ENCODE peak calls at places on chromosomes 3 and 15, in eight cellular contexts. O is stomach, S is esophagus muscularis mucosa, U is sigmoid colon, C is transverse colon, G is H1, J is upper lobe of left lung, Q is GM23338. H is an unnamed sample.

GRCh38 chr3:101069796-101070195 is 76.6 kb upstream of the ABI3BP start:
- DNase-seq in O (no peak), S (no peak), U (no peak), C (no peak), G (no peak), J (no peak), Q (no peak), H (no peak)

GRCh38 chr3:171028025-171028778 is 1.7 kb upstream of the SLC2A2 start:
- DNase-seq in O (peak), S (no peak), U (peak), C (peak), G (peak), J (peak), Q (peak), H (no peak)

GRCh38 chr3:171365489-171365888 is 94.7 kb downstream of the TNIK start:
- DNase-seq in O (no peak), S (no peak), U (no peak), C (no peak), G (no peak), J (no peak), Q (no peak), H (no peak)

GRCh38 chr15:78565097-78565950 is at the start of gene CHRNA5:
- DNase-seq in O (peak), S (peak), U (peak), C (peak), G (peak), J (peak), Q (peak), H (peak)

GRCh38 chr15:57298843-57299550 is 77.3 kb upstream of the CGNL1 start:
- DNase-seq in O (no peak), S (no peak), U (no peak), C (no peak), G (peak), J (no peak), Q (no peak), H (no peak)

GRCh38 chr3:81395739-81396138 is 365.7 kb downstream of the GBE1 start:
- DNase-seq in O (no peak), S (no peak), U (no peak), C (no peak), G (no peak), J (no peak), Q (peak), H (no peak)

GRCh38 chr3:163556804-163557203 is 1521.5 kb downstream of the SI start:
- DNase-seq in O (no peak), S (no peak), U (no peak), C (no peak), G (no peak), J (no peak), Q (no peak), H (no peak)

GRCh38 chr15:85831415-85832113 is 36.8 kb upstream of the KLHL25 start:
- DNase-seq in O (peak), S (no peak), U (peak), C (peak), G (peak), J (peak), Q (peak), H (no peak)

GRCh38 chr15:88563638-88564037 is 17.2 kb upstream of the DET1 start:
- DNase-seq in O (no peak), S (no peak), U (no peak), C (no peak), G (no peak), J (no peak), Q (no peak), H (no peak)

GRCh38 chr3:73707772-73708171 is 83.0 kb upstream of the PDZRN3 start:
- DNase-seq in O (no peak), S (no peak), U (no peak), C (no peak), G (no peak), J (no peak), Q (no peak), H (no peak)

GRCh38 chr3:50815844-50816243 is 141.1 kb downstream of the DOCK3 start:
- DNase-seq in O (no peak), S (no peak), U (no peak), C (no peak), G (no peak), J (no peak), Q (no peak), H (no peak)

DNA sequence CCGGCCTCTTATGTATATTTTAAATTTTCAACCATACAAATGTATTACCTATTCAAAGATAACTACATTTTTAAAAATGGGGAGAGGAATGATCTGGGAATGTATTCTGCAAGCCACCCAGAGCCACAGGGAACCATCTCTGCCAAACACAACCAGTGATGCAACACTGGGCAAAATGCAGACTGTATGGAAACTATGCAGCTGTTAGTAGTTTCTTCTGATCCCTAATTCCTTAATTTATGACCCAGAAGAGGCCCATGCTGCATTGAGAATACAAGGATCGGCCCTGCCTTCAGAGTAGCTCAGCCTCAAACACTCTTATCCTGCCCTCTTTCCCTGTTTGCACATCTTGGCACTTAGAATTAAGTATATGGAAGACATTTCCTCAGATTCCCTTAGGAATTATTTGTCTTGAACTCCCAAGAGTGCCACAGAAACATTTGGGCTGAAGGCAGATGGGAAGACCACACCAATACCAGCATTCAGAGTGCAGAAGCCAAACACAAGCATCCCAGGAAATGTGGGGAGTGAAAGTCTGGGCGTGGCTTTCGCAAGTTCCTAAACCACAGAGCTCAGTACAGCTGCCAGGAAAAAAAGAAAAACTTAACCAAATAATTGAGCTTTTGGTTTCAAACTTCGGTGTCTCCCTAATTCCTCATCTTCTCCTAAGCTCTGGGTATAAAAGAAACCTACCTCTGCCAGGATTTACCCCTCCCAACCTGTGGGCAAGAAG is 5.3 kb downstream of the SNUPN start:
- DNase-seq in O (peak), S (no peak), U (peak), C (peak), G (no peak), J (peak), Q (no peak), H (no peak)
- TF ChIP-seq POLR2AphosphoS5 in O (no peak), S (no peak), U (no peak), C (no peak), G (no peak), J (no peak), Q (no peak), H (no peak)

GRCh38 chr15:66952756-66953522 is 112.5 kb upstream of the SMAD3 start:
- DNase-seq in O (no peak), S (no peak), U (no peak), C (no peak), G (no peak), J (no peak), Q (no peak), H (no peak)

GRCh38 chr15:66953523-66954229 is 111.7 kb upstream of the SMAD3 start:
- DNase-seq in O (no peak), S (no peak), U (no peak), C (no peak), G (no peak), J (no peak), Q (no peak), H (no peak)

GRCh38 chr15:66950114-66950513 is 115.3 kb upstream of the SMAD3 start:
- DNase-seq in O (no peak), S (no peak), U (no peak), C (no peak), G (no peak), J (no peak), Q (no peak), H (no peak)

GRCh38 chr15:66951976-66952375 is 113.4 kb upstream of the SMAD3 start:
- DNase-seq in O (no peak), S (no peak), U (no peak), C (no peak), G (no peak), J (no peak), Q (no peak), H (no peak)

DNA sequence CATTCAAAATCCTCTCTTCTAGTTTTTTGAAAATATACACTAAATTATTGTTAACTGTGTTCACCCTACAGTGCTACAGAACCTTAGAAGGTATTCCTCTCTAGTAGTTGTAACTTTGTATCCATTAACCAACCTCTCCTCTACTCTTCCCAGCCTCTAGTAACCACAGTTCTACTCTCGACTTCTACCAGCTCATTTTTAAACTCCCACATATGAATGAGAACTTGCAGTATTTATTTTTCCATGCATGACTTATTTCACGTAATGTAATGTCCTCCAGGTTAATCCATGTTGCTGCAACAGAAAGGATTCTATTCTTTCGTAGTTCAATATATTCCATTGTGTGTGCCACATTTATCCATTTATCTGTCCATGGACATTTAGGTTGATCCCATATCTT is 113.9 kb upstream of the SMAD3 start:
- DNase-seq in O (no peak), S (no peak), U (no peak), C (no peak), G (no peak), J (no peak), Q (no peak), H (no peak)
- H3K27ac ChIP-seq in O (no peak), S (no peak), U (no peak), C (no peak), G (no peak), J (no peak), Q (no peak), H (no peak)

GRCh38 chr3:5972586-5972985 is 785.1 kb downstream of the EDEM1 start:
- DNase-seq in O (no peak), S (no peak), U (no peak), C (no peak), G (no peak), J (no peak), Q (no peak), H (no peak)
- TF ChIP-seq POLR2AphosphoS5 in O (no peak), S (no peak), U (no peak), C (no peak), G (no peak), J (no peak), Q (no peak), H (no peak)

GRCh38 chr3:40764722-40765121 is 240.0 kb downstream of the ZNF621 start:
- DNase-seq in O (no peak), S (no peak), U (no peak), C (no peak), G (no peak), J (no peak), Q (no peak), H (no peak)
- H3K27ac ChIP-seq in O (no peak), S (no peak), U (no peak), C (no peak), G (no peak), J (no peak), Q (no peak), H (no peak)

DNA sequence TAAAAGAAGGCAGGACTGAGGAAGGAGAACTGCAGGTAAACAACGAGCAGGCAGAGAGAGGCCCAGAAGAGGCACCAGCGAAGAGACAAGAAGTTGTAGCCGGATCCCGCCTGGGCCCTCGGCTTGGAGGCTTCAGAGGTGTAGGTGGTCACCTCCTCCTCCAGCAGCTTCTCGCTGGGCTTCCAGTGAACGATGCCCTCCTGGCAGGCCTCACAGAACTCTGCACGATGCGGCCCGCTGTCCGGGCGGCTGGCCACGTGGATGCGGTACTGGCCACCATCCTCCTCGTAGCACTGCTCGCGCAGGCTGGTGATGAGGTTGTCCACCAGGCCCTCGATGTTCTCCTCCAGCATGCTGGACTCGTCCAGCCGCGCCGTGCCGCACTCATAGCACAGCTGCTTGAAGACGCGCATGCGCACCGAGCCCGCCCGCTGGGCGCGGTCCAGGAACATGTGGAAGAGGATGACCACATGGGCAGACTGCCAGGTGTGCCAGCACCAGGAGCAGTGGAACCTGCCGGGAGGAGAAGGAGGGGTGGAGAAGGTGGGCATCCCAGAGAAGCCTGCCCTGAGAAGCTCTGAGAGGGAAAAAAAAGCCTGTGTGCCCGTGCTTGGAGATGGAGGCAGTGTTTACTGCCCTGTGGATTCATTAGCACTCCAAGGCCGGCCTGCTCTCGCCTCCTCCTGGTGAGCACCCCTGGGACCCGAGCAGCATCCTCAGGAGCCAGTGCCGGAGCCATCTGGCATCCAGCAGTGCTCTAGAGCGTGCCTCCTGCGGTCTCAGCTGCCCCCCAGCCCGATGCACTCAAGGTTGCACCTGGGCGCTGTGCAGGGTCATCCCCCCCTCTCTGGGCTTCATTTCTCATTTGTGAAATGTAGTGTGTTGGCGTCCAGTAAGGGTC is 3.6 kb downstream of the RTP2 start:
- DNase-seq in O (no peak), S (no peak), U (no peak), C (no peak), G (no peak), J (no peak), Q (no peak), H (no peak)
- TF ChIP-seq POLR2AphosphoS5 in O (no peak), S (no peak), U (no peak), C (no peak), G (no peak), J (no peak), Q (no peak), H (no peak)

DNA sequence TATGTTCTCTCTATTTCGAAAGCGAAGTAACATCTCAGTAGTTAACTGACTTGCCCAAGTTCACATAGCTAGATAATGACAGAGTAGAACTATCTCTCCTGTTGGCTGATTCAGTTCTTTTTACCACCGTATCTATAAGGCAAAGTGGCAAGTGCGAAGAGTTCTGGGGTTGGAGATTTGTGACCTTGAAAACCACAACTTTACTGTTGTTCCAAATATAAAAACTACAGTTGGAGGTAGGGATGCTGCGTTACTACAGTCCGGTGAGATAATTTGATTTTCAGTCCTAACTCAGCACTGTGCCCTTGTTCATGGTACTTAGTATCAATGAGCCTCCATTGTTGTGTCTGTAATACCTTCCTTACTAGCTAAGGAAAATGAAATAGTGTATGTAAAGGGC is 71.2 kb upstream of the GOLGA8B start:
- DNase-seq in O (no peak), S (no peak), U (no peak), C (no peak), G (no peak), J (no peak), Q (no peak), H (no peak)
- H3K27ac ChIP-seq in O (no peak), S (no peak), U (no peak), C (no peak), G (no peak), J (no peak), Q (no peak), H (no peak)

DNA sequence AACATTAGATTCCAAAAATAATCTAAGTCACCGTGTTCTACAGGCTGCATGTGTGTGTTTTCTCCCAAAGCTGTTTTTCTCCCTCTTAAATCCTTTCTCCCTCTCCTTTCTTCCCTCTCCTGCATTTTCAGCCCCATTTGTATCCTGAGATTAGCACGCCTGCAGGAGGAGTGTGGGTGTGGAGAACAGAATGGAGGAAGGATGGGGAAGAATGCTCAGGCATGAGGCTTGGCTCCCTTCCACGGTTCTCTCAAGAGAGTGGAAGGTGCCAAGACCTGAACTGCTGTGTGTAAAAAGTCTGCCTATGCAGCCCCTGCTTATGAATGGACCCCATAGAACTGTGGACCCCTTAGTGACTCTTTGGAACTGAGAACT is 285.6 kb upstream of the ROPN1 start:
- DNase-seq in O (no peak), S (no peak), U (no peak), C (peak), G (no peak), J (no peak), Q (no peak), H (no peak)
- TF ChIP-seq POLR2AphosphoS5 in O (no peak), S (no peak), U (no peak), C (no peak), G (no peak), J (no peak), Q (no peak), H (no peak)

GRCh38 chr3:196609815-196610515 is 29.5 kb upstream of the NRROS start:
- DNase-seq in O (no peak), S (no peak), U (no peak), C (no peak), G (no peak), J (no peak), Q (no peak), H (no peak)

GRCh38 chr3:196608693-196609092 is 30.8 kb upstream of the NRROS start:
- DNase-seq in O (no peak), S (no peak), U (no peak), C (no peak), G (no peak), J (no peak), Q (no peak), H (no peak)

GRCh38 chr3:196617256-196617655 is 22.2 kb upstream of the NRROS start:
- DNase-seq in O (no peak), S (no peak), U (no peak), C (no peak), G (no peak), J (no peak), Q (no peak), H (no peak)

GRCh38 chr3:196609343-196609775 is 30.1 kb upstream of the NRROS start:
- DNase-seq in O (peak), S (peak), U (peak), C (peak), G (peak), J (peak), Q (peak), H (peak)

DNA sequence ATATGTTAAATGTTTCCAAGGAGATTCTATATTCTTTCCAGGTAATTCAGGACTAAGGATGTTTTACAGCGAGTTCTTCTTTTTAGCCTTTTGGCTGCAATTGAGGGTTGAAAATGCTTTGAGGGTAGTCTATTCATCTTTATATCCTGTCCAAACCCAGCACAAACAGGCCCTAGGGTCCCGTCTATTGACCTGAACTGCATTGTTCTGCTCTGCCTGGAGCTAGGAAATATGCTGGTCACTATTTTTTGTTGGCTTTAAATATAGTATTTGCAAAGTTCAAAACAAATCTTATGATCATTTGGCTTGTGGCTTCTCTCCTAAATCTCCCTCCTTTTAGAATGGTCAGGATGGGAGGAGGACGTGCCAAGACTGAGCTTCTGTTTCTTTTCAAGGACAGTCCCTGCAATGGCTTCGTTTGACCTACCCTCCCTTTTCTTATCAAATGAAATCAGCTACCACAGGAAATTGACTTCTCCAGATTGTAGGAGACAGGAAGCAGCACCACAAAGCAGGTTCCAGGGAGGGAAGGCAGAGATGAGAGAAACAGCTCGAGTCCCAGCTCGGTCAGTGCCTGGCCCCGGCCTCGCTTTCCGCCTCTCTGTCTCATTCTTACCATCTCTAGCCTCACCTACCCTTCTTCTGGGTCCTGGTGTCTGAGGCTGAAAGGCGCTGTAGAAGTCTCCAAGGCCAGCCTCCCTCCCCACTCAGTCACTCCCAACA is 27.6 kb upstream of the NRROS start:
- DNase-seq in O (no peak), S (no peak), U (no peak), C (no peak), G (no peak), J (no peak), Q (no peak), H (no peak)
- H3K27ac ChIP-seq in O (peak), S (peak), U (peak), C (peak), G (no peak), J (peak), Q (no peak), H (peak)

GRCh38 chr3:48598323-48599076 is 3.4 kb upstream of the COL7A1 start:
- DNase-seq in O (no peak), S (no peak), U (no peak), C (peak), G (no peak), J (no peak), Q (no peak), H (no peak)
- TF ChIP-seq POLR2AphosphoS5 in O (no peak), S (peak), U (no peak), C (peak), G (no peak), J (no peak), Q (no peak), H (peak)